ENCODE peak calls at places on chromosomes 2 and 18, in ten cellular contexts. B is AG04450; Q is astrocyte; V is RWPE1; C is coronary artery; G is activated CD4-positive, alpha-beta T cell treated with anti-CD3 and anti-CD28 coated beads, Interleukin-2, amount 50 U/mL, for 24 hours; X is stimulated activated CD4-positive, alpha-beta T cell treated with anti-CD3 and anti-CD28 coated beads, Interleukin-2, amount 100 ng/mL, for 48 hours; A is suprapubic skin; H is 8988T; R is epithelial cell of esophagus. F is an unnamed sample.
A peak's percentile ranks its signal among the peaks of the same experiment; 100 is the strongest.

GRCh38 chr2:174510583-174511189 is 23.9 kb upstream of the GPR155 start:
- DNase-seq in B (no peak), H (no peak), V (no peak), G (no peak), X (no peak), R (peak; percentile 18), Q (peak; percentile 12), C (no peak), A (no peak), F (no peak)

GRCh38 chr2:50347355-50348044 is 684.4 kb downstream of the NRXN1 start:
- DNase-seq in X (no peak), Q (no peak), R (no peak), C (no peak), A (no peak), H (no peak), V (no peak), B (no peak), G (no peak), F (no peak)

GRCh38 chr2:235963853-235964577 is 204.2 kb downstream of the GBX2 start:
- DNase-seq in V (no peak), B (no peak), H (no peak), C (no peak), G (no peak), Q (no peak), X (no peak), R (no peak), A (no peak), F (no peak)

GRCh38 chr2:240624950-240625621 is at the start of gene GPR35:
- DNase-seq in R (no peak), G (peak; percentile 39), B (no peak), V (no peak), A (peak; percentile 61), H (peak; percentile 17), C (no peak), X (peak; percentile 69), Q (peak; percentile 56), F (peak; percentile 39)

GRCh38 chr2:177221534-177221933 is 8.9 kb downstream of the HNRNPA3 start:
- DNase-seq in B (no peak), A (no peak), R (no peak), C (no peak), G (no peak), X (no peak), H (no peak), Q (no peak), V (no peak), F (no peak)

GRCh38 chr2:127531133-127531709 is 4.3 kb upstream of the MYO7B start:
- DNase-seq in X (no peak), H (no peak), A (no peak), G (no peak), B (no peak), V (peak; percentile 26), R (peak; percentile 73), Q (no peak), C (no peak), F (no peak)

GRCh38 chr2:209236369-209236768 is 187.5 kb upstream of the MAP2 start:
- DNase-seq in X (no peak), A (no peak), V (no peak), G (no peak), Q (no peak), B (no peak), H (no peak), C (no peak), R (peak; percentile 3), F (no peak)

GRCh38 chr2:95525294-95526035 is 40.9 kb upstream of the TRIM43B start:
- DNase-seq in A (no peak), R (no peak), Q (peak; percentile 9), X (no peak), G (no peak), B (no peak), H (no peak), C (no peak), V (no peak), F (no peak)

GRCh38 chr18:44840053-44840826 is 159.6 kb downstream of the SETBP1 start:
- DNase-seq in H (no peak), X (no peak), A (no peak), G (no peak), C (no peak), R (peak; percentile 58), B (no peak), Q (peak; percentile 2), V (no peak), F (no peak)

GRCh38 chr18:47528343-47528742 is 276.9 kb upstream of the SKOR2 start:
- DNase-seq in G (no peak), R (no peak), B (no peak), V (no peak), A (no peak), H (no peak), Q (no peak), C (no peak), X (no peak), F (no peak)

GRCh38 chr18:75211721-75212625 is 1.4 kb downstream of the TSHZ1 start:
- DNase-seq in B (no peak), Q (no peak), V (no peak), H (peak; percentile 35), X (no peak), R (peak; percentile 25), G (no peak), A (peak; percentile 78), C (no peak), F (no peak)

GRCh38 chr2:21303876-21304275 is 180.1 kb downstream of the TDRD15 start:
- DNase-seq in R (no peak), V (no peak), B (no peak), H (no peak), X (no peak), Q (no peak), G (no peak), C (no peak), A (no peak), F (no peak)

GRCh38 chr18:6013101-6013790 is 117.9 kb upstream of the TMEM200C start:
- DNase-seq in G (no peak), B (no peak), R (no peak), A (no peak), C (no peak), V (no peak), Q (peak; percentile 71), H (no peak), X (no peak), F (no peak)

GRCh38 chr2:159960413-159960812 is 102.0 kb downstream of the PLA2R1 start:
- DNase-seq in R (peak; percentile 91), X (no peak), B (peak; percentile 23), Q (peak; percentile 93), A (no peak), H (no peak), C (no peak), G (no peak), V (peak; percentile 93), F (no peak)

GRCh38 chr2:74867841-74868658 is 34.1 kb downstream of the HK2 start:
- DNase-seq in H (no peak), C (no peak), R (no peak), X (no peak), A (peak; percentile 33), G (no peak), B (no peak), Q (peak; percentile 77), V (no peak), F (no peak)

GRCh38 chr2:40658917-40659316 is 207.0 kb upstream of the SLC8A1 start:
- DNase-seq in H (no peak), C (no peak), V (peak; percentile 10), X (no peak), G (no peak), B (peak; percentile 10), Q (peak; percentile 27), R (peak; percentile 40), A (no peak), F (no peak)

GRCh38 chr2:84234103-84234502 is 225.0 kb downstream of the SUCLG1 start:
- DNase-seq in H (no peak), C (no peak), Q (no peak), B (no peak), A (no peak), G (no peak), X (no peak), V (no peak), R (peak; percentile 16), F (no peak)

GRCh38 chr2:102103992-102104871 is 38.3 kb upstream of the IL1R1 start:
- DNase-seq in Q (peak; percentile 91), C (peak; percentile 82), R (peak; percentile 76), V (peak; percentile 22), G (peak; percentile 47), A (peak; percentile 81), B (no peak), X (peak; percentile 69), H (no peak), F (no peak)

GRCh38 chr18:44180683-44181082 is 500.0 kb upstream of the SETBP1 start:
- DNase-seq in X (no peak), R (peak; percentile 92), A (no peak), B (no peak), C (no peak), H (no peak), Q (peak; percentile 50), V (no peak), G (no peak), F (no peak)

GRCh38 chr2:39571197-39571731 is 94.5 kb upstream of the TMEM178A start:
- DNase-seq in X (no peak), G (no peak), Q (peak; percentile 69), C (no peak), H (no peak), V (peak; percentile 30), B (no peak), R (peak; percentile 16), A (no peak), F (no peak)

GRCh38 chr18:3305933-3306332 is 44.0 kb downstream of the MYL12B start:
- DNase-seq in B (no peak), Q (peak; percentile 75), V (peak; percentile 74), X (no peak), R (peak; percentile 84), H (no peak), C (no peak), G (no peak), A (no peak), F (no peak)

GRCh38 chr2:238898534-238899281 is 50.8 kb downstream of the TWIST2 start:
- DNase-seq in V (no peak), H (no peak), C (no peak), A (no peak), G (no peak), B (no peak), Q (no peak), R (no peak), X (no peak), F (no peak)

GRCh38 chr18:3248062-3248669 is 565 bp downstream of the MYL12A start:
- DNase-seq in Q (peak; percentile 33), R (no peak), V (no peak), X (no peak), H (no peak), G (no peak), A (no peak), C (no peak), B (no peak), F (no peak)